ENCODE peak calls at places on chromosome 11, in five cellular contexts. X, P, Z, Y and V are unnamed samples.

GRCh38 chr11:1161410-1162152 is 3.8 kb downstream of the MUC5AC start:
- DNase-seq in P (no peak), X (no peak), Z (no peak), Y (no peak), V (peak; percentile 16)

GRCh38 chr11:78547931-78548705 is 26.5 kb downstream of the NARS2 start:
- DNase-seq in Z (no peak), P (no peak), X (no peak), Y (no peak), V (no peak)

GRCh38 chr11:59957094-59957493 is 6.7 kb upstream of the OOSP4A start:
- DNase-seq in Y (no peak), P (no peak), Z (no peak), X (no peak), V (no peak)

GRCh38 chr11:125382211-125382807 is 113.8 kb downstream of the FEZ1 start:
- DNase-seq in P (no peak), Z (no peak), Y (no peak), X (no peak), V (no peak)

GRCh38 chr11:827146-827860 is 416 bp upstream of the CRACR2B start:
- DNase-seq in Z (no peak), P (no peak), X (no peak), Y (peak; percentile 93), V (peak; percentile 62)

GRCh38 chr11:76597533-76598425 is 72.8 kb downstream of the LRRC32 start:
- DNase-seq in Z (no peak), Y (no peak), X (no peak), P (no peak), V (no peak)

GRCh38 chr11:6269994-6270393 is 10.4 kb downstream of the CCKBR start:
- DNase-seq in P (no peak), X (no peak), Z (no peak), Y (no peak), V (peak; percentile 23)

GRCh38 chr11:77136074-77136473 is 8.0 kb downstream of the MYO7A start:
- DNase-seq in X (peak; percentile 48), Z (no peak), Y (no peak), P (no peak), V (no peak)

GRCh38 chr11:12702999-12703453 is 28.8 kb downstream of the TEAD1 start:
- DNase-seq in P (no peak), Z (no peak), X (no peak), Y (no peak), V (no peak)

GRCh38 chr11:120816176-120816575 is 207.7 kb upstream of the TBCEL start:
- DNase-seq in X (no peak), P (no peak), Z (no peak), Y (no peak), V (no peak)

GRCh38 chr11:36249271-36249670 is 40.0 kb downstream of the COMMD9 start:
- DNase-seq in P (no peak), X (peak; percentile 80), Z (peak; percentile 55), Y (no peak), V (no peak)

GRCh38 chr11:118437046-118437735 is 899 bp downstream of the KMT2A start:
- DNase-seq in Z (no peak), X (peak; percentile 23), P (peak; percentile 25), Y (peak; percentile 79), V (peak; percentile 74)

GRCh38 chr11:12469451-12469850 is 92.1 kb downstream of the PARVA start:
- DNase-seq in Y (no peak), P (no peak), Z (no peak), X (no peak), V (no peak)

GRCh38 chr11:62245271-62245753 is 3.3 kb downstream of the SCGB1D2 start:
- DNase-seq in X (peak; percentile 33), P (no peak), Y (no peak), Z (no peak), V (peak; percentile 38)

GRCh38 chr11:8870461-8871282 is 40.3 kb upstream of the AKIP1 start:
- DNase-seq in Y (peak; percentile 80), X (peak; percentile 80), P (no peak), Z (no peak), V (peak; percentile 89)

GRCh38 chr11:119920666-119921065 is 191.7 kb upstream of the NECTIN1 start:
- DNase-seq in Z (no peak), X (no peak), Y (no peak), P (no peak), V (no peak)

GRCh38 chr11:396511-396947 is 2.5 kb downstream of the PKP3 start:
- DNase-seq in P (no peak), Y (peak; percentile 56), Z (no peak), X (no peak), V (no peak)

GRCh38 chr11:19579957-19580356 is 132.7 kb upstream of the NAV2 start:
- DNase-seq in Z (no peak), X (no peak), Y (no peak), P (no peak), V (no peak)

GRCh38 chr11:79152511-79152910 is 288.3 kb downstream of the TENM4 start:
- DNase-seq in Y (no peak), Z (no peak), X (peak; percentile 59), P (no peak), V (no peak)

GRCh38 chr11:70573701-70574151 is 175.4 kb downstream of the CTTN start:
- DNase-seq in X (no peak), Y (no peak), Z (no peak), P (no peak), V (peak; percentile 18)

GRCh38 chr11:31254411-31254810 is 115.1 kb downstream of the DCDC1 start:
- DNase-seq in Y (no peak), Z (no peak), P (no peak), X (no peak), V (no peak)

GRCh38 chr11:61293869-61294716 is 1.0 kb downstream of the VWCE start:
- DNase-seq in Z (no peak), Y (peak; percentile 86), X (peak; percentile 33), P (no peak), V (peak; percentile 61)

GRCh38 chr11:68150029-68150428 is 28.8 kb upstream of the CHKA start:
- DNase-seq in Y (no peak), Z (no peak), P (no peak), X (peak; percentile 43), V (no peak)

GRCh38 chr11:34565417-34566208 is 52.0 kb upstream of the ELF5 start:
- DNase-seq in X (no peak), Z (no peak), P (no peak), Y (peak; percentile 39), V (no peak)

GRCh38 chr11:64935634-64936081 is at the start of gene GPHA2:
- DNase-seq in P (no peak), Y (no peak), X (peak; percentile 18), Z (no peak), V (no peak)

GRCh38 chr11:86990520-86990919 is 35.3 kb upstream of the FZD4 start:
- DNase-seq in P (no peak), Z (no peak), Y (no peak), X (peak; percentile 86), V (no peak)

GRCh38 chr11:121100943-121101342 is at the start of gene TECTA:
- DNase-seq in Z (no peak), X (no peak), Y (no peak), P (no peak), V (no peak)

GRCh38 chr11:15278129-15278528 is 163.4 kb downstream of the INSC start:
- DNase-seq in X (peak; percentile 13), P (no peak), Y (no peak), Z (no peak), V (no peak)

GRCh38 chr11:132686827-132687370 is 845.4 kb downstream of the OPCML start:
- DNase-seq in X (peak; percentile 19), P (no peak), Y (no peak), Z (peak; percentile 4), V (no peak)

GRCh38 chr11:112315057-112315720 is 54.5 kb upstream of the PLET1 start:
- DNase-seq in P (no peak), X (no peak), Y (no peak), Z (no peak), V (no peak)

GRCh38 chr11:66556086-66556485 is 9.4 kb downstream of the ACTN3 start:
- DNase-seq in X (no peak), Y (peak; percentile 79), P (no peak), Z (no peak), V (no peak)

GRCh38 chr11:113384551-113384950 is 3.0 kb upstream of the ANKK1 start:
- DNase-seq in P (no peak), Z (peak; percentile 59), Y (peak; percentile 92), X (peak; percentile 90), V (no peak)

GRCh38 chr11:88579466-88579865 is 241.9 kb upstream of the CTSC start:
- DNase-seq in Z (no peak), P (no peak), Y (no peak), X (no peak), V (no peak)

GRCh38 chr11:115912484-115912945 is 408.3 kb upstream of the CADM1 start:
- DNase-seq in P (no peak), X (peak; percentile 7), Z (no peak), Y (peak; percentile 81), V (no peak)

GRCh38 chr11:498297-499181 is 8.5 kb downstream of the RNH1 start:
- DNase-seq in Z (no peak), P (no peak), X (no peak), Y (no peak), V (no peak)

GRCh38 chr11:59267196-59267595 is 54.5 kb upstream of the MPEG1 start:
- DNase-seq in P (no peak), X (no peak), Y (no peak), Z (no peak), V (no peak)